ENCODE peak calls at places on chromosomes 13 and 19, in seven cellular contexts. N is adrenal gland, R is uterus, P is GM23338, G is HepG2, B is GM23248, L is endodermal cell. Q is an unnamed sample.

GRCh38 chr19:35739275-35740107 is 2.8 kb downstream of the IGFLR1 start:
- DNase-seq in B (no peak), N (no peak), P (peak; percentile 33), L (peak; percentile 62), G (no peak), R (no peak), Q (no peak)

GRCh38 chr19:39406656-39407393 is at the start of gene ZFP36:
- DNase-seq in L (peak; percentile 95), B (peak; percentile 90), G (peak; percentile 70), R (peak; percentile 94), P (peak; percentile 83), N (peak; percentile 95), Q (peak; percentile 95)

GRCh38 chr19:44809856-44810554 is 1.1 kb downstream of the BCAM start:
- DNase-seq in B (no peak), G (no peak), R (peak; percentile 40), N (no peak), L (no peak), P (no peak), Q (no peak)

GRCh38 chr19:17418710-17419109 is 1.1 kb upstream of the MVB12A start:
- DNase-seq in B (no peak), G (no peak), L (no peak), P (no peak), N (no peak), R (no peak), Q (no peak)

GRCh38 chr13:48962281-48962680 is 13.4 kb upstream of the FNDC3A start:
- DNase-seq in N (no peak), B (peak; percentile 6), L (no peak), R (no peak), P (no peak), G (no peak), Q (no peak)

GRCh38 chr19:46932346-46932745 is 71.5 kb downstream of the ARHGAP35 start:
- DNase-seq in L (no peak), R (no peak), N (no peak), G (no peak), P (no peak), B (peak; percentile 53), Q (no peak)

GRCh38 chr19:36151144-36152051 is 849 bp downstream of the COX7A1 start:
- DNase-seq in L (peak; percentile 71), R (peak; percentile 68), G (no peak), P (peak; percentile 89), N (peak; percentile 89), B (peak; percentile 44), Q (no peak)

GRCh38 chr19:23054456-23054855 is 51.5 kb upstream of the ZNF728 start:
- DNase-seq in G (no peak), N (no peak), P (no peak), L (no peak), R (no peak), B (no peak), Q (no peak)

GRCh38 chr13:101406787-101407186 is 9.5 kb downstream of the NALCN start:
- DNase-seq in R (no peak), P (no peak), B (peak; percentile 35), L (no peak), G (no peak), N (no peak), Q (no peak)

GRCh38 chr13:48776396-48776795 is 122.7 kb downstream of the CYSLTR2 start:
- DNase-seq in P (no peak), G (no peak), B (peak; percentile 40), L (no peak), R (no peak), N (no peak), Q (no peak)

GRCh38 chr13:109645831-109646230 is 140.6 kb downstream of the IRS2 start:
- DNase-seq in L (no peak), R (no peak), G (no peak), N (no peak), P (no peak), B (no peak), Q (no peak)

DNA sequence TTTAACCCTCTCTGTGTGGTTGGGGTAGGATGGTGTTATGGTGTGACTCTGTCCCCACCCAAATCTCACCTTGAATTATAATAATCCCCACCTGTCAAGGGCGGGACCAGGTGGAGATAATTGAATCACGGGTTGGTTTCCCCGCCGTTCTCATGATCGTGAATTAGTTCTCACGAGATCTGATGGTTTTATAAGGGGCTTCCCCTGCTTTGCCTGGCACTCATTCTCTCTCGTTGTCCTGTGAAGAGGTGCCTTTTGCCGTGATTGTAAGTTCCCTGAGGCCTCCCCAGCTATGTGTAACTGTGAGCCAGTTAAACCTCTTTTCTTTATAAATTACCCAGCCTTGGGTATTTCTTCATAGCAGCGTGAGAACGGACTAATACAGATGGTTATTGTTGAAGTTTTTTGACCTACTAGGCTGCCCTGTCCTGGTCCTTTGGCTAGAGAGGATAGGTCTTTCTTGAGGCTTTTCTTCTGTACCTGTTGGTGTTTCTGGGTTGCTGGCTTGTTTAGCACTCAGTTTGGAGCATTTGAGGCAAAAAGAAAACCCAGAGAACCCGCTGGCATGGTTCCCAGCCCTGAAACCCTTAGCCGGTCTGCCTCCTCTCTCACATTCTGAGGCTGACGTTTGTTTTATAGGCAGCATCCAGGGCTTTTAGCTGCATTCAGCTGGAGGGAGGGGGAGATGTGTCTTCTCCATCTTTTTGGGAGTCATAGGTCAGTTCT is 69.0 kb downstream of the ARHGEF7 start:
- DNase-seq in G (no peak), P (no peak), N (peak; percentile 58), B (no peak), L (no peak), R (no peak), Q (no peak)
- H3K27ac ChIP-seq in G (no peak overlapping the region), P (no peak overlapping the region), N (no peak overlapping the region), B (no peak overlapping the region), L (no peak overlapping the region), R (peak overlapping the region; percentile 44), Q (no peak overlapping the region)

GRCh38 chr19:5904302-5905071 is at the start of gene VMAC:
- DNase-seq in P (peak; percentile 100), L (peak; percentile 100), R (peak; percentile 100), B (peak; percentile 100), N (peak; percentile 100), G (peak; percentile 100), Q (peak; percentile 100)

GRCh38 chr19:5905072-5905778 is 553 bp downstream of the VMAC start:
- DNase-seq in L (no peak), B (no peak), N (no peak), G (no peak), P (no peak), R (no peak), Q (no peak)

GRCh38 chr19:5903502-5904301 is at the start of gene NDUFA11:
- DNase-seq in G (peak; percentile 88), P (peak; percentile 97), B (peak; percentile 97), N (peak; percentile 100), L (peak; percentile 99), R (peak; percentile 99), Q (peak; percentile 99)

GRCh38 chr19:5900976-5901375 is 2.6 kb downstream of the NDUFA11 start:
- DNase-seq in L (no peak), P (no peak), R (no peak), G (no peak), B (peak; percentile 57), N (no peak), Q (no peak)

DNA sequence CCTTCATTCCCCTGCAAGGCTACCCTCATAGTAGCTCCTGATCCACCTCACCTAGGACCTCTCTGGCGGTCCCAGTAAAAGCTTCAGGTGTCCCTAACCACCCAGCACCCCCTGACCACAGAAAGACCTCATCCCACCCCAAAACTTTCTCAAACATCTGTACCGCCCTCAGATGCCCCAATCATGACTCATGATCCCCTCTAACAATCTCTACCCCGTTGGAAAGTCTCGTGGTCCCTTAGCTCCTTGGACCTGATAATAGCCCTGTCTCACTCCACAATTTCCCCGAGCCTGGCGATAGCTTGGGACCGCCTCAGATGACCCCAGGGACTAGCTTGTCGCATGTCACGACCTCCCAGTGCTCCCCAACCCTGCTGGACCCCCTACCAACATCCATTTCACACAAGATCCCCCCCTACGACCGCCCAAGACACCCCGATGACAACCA is 512 bp downstream of the NDUFA11 start:
- DNase-seq in N (peak; percentile 69), G (no peak), L (no peak), B (peak; percentile 84), R (no peak), P (peak; percentile 46), Q (no peak)
- H3K36me3 ChIP-seq in N (no peaks in the 10 kb centered on the region), G (no peaks in the 10 kb centered on the region), L (peaks cover 6% of the 10 kb centered on the region), B (no peaks in the 10 kb centered on the region), R (no peaks in the 10 kb centered on the region), P (no peaks in the 10 kb centered on the region), Q (no peaks in the 10 kb centered on the region)

GRCh38 chr19:49413348-49413747 is 9.9 kb downstream of the PTH2 start:
- DNase-seq in L (no peak), G (no peak), R (no peak), N (no peak), P (no peak), B (no peak), Q (no peak)

GRCh38 chr19:49414256-49414655 is 9.0 kb downstream of the PTH2 start:
- DNase-seq in B (no peak), G (no peak), L (no peak), R (no peak), P (no peak), N (no peak), Q (no peak)

GRCh38 chr19:49417090-49417489 is 6.2 kb downstream of the PTH2 start:
- DNase-seq in N (no peak), G (no peak), B (no peak), L (peak; percentile 79), R (no peak), P (no peak), Q (no peak)

GRCh38 chr19:49415810-49416200 is 7.4 kb downstream of the PTH2 start:
- DNase-seq in P (no peak), G (no peak), N (no peak), B (no peak), R (no peak), L (no peak), Q (no peak)

DNA sequence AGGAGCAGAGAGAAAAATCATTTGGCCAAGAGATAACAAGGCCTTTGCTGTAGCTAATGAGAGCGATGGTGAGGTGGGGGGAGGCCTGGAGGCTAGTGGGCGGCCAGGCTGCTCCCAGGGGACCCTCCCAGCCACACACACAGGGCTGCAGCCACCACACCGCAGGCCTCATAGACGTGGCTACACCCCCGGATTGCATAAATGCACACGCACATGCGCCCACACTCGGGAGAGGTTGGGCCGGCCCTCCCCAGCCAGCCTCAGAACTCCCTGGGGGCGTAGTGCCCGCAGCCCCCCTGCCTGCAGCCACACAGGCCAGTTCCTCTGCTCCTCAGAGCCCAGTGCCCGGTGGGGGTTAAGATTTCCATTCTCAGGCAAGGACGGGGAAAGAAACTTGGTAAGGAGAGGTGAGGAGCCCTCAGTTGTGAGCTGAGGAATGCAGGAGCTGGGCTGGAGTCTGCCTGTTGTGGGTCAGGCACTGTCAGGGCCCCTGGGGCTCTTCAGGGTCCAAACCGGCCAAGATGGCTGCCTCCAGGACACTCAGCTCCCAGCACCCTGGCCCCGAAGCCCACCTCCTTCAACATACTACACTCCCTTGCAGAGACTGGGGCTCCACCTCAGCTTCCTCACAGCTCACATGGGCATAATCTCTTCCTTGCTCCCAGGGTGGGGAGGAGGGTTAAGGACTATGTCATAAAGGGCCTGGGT is 8.0 kb downstream of the PTH2 start:
- DNase-seq in R (no peak), B (peak; percentile 45), N (no peak), L (no peak), P (no peak), G (no peak), Q (no peak)
- H3K27ac ChIP-seq in R (no peak overlapping the region), B (no peak overlapping the region), N (no peak overlapping the region), L (no peak overlapping the region), P (no peak overlapping the region), G (no peak overlapping the region), Q (no peak overlapping the region)

DNA sequence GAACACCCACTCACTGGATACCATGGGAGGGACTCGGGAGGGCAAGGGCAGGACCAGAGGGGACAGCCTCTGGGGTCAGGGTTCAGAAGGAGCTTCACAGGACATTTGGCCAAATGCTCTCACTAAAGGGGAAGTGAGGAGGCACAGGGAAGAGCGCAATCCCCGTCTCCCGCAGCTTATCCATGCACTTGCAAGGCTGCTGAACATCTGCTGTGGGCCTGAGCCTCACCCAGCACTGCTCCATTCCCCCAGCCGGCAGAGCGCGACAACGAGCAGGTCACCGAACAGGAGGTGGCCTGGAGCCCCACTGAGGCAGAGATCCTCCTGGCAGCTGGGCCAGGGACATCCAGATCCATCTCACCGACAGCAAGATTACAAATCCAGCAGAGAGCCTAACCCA is 23.3 kb downstream of the ELAVL1 start:
- DNase-seq in B (no peak), R (no peak), N (no peak), P (no peak), G (no peak), L (no peak), Q (no peak)
- H3K36me3 ChIP-seq in B (no peaks in the 10 kb centered on the region), R (no peaks in the 10 kb centered on the region), N (peaks cover 53% of the 10 kb centered on the region), P (peaks cover 16% of the 10 kb centered on the region), G (peaks cover 46% of the 10 kb centered on the region), L (peaks cover 93% of the 10 kb centered on the region), Q (peaks cover 60% of the 10 kb centered on the region)